ENCODE peak calls at places on chromosomes 5 and 9, in nine cellular contexts. S is hepatocyte, H is endodermal cell, X is mesenchymal stem cell, T is GM23248, B is left ventricle myocardium inferior, J is tibial artery, O is uterus, W is astrocyte. F is an unnamed sample.

GRCh38 chr9:69785757-69786156 is 25.9 kb upstream of the PTAR1 start:
- DNase-seq in W (peak), X (peak), B (no peak), S (peak), H (no peak), T (peak), J (no peak), O (no peak), F (no peak)

GRCh38 chr9:114718801-114719221 is 36.8 kb upstream of the TEX48 start:
- DNase-seq in T (no peak), S (peak), H (peak), O (no peak), J (no peak), W (peak), B (no peak), X (no peak), F (peak)

GRCh38 chr5:123916331-123917121 is 404.5 kb downstream of the CSNK1G3 start:
- DNase-seq in B (no peak), O (no peak), J (no peak), W (peak), S (peak), X (peak), T (peak), H (no peak), F (no peak)

GRCh38 chr5:61659221-61659696 is 327.2 kb downstream of the ZSWIM6 start:
- DNase-seq in O (no peak), J (no peak), B (peak), W (no peak), T (no peak), X (no peak), H (peak), S (peak), F (no peak)

GRCh38 chr5:10133830-10134229 is 115.9 kb downstream of the ATPSCKMT start:
- DNase-seq in B (no peak), H (peak), O (no peak), S (no peak), T (peak), W (no peak), J (no peak), X (peak), F (no peak)

GRCh38 chr5:38404667-38405276 is 146.4 kb downstream of the EGFLAM start:
- DNase-seq in S (peak), H (peak), B (no peak), X (no peak), W (no peak), J (no peak), O (no peak), T (no peak), F (no peak)

GRCh38 chr5:156865427-156865826 is 15.3 kb downstream of the PPP1R2B start:
- DNase-seq in S (no peak), X (no peak), W (no peak), J (no peak), H (no peak), B (no peak), O (no peak), T (no peak), F (no peak)

GRCh38 chr5:142098275-142098674 is 10.3 kb upstream of the NDFIP1 start:
- DNase-seq in J (no peak), T (no peak), H (no peak), B (no peak), O (no peak), S (no peak), X (no peak), W (no peak), F (no peak)

GRCh38 chr9:33161589-33162132 is 5.5 kb downstream of the B4GALT1 start:
- DNase-seq in J (no peak), S (peak), O (no peak), W (no peak), X (no peak), H (no peak), T (peak), B (no peak), F (no peak)

GRCh38 chr9:110752766-110753165 is 84.2 kb downstream of the MUSK start:
- DNase-seq in S (no peak), B (no peak), T (peak), W (peak), X (peak), J (no peak), H (no peak), O (no peak), F (no peak)

GRCh38 chr9:101705135-101705661 is 33.2 kb downstream of the GRIN3A start:
- DNase-seq in H (peak), W (no peak), X (no peak), O (no peak), B (peak), J (peak), T (peak), S (peak), F (no peak)

GRCh38 chr9:76215066-76215465 is 179.2 kb downstream of the RFK start:
- DNase-seq in J (no peak), T (peak), H (peak), O (no peak), B (no peak), W (peak), X (peak), S (peak), F (no peak)

GRCh38 chr5:32769711-32770110 is 58.6 kb downstream of the NPR3 start:
- DNase-seq in B (no peak), J (no peak), W (no peak), X (no peak), H (no peak), T (no peak), O (no peak), S (no peak), F (no peak)

GRCh38 chr5:179801304-179802206 is 5.1 kb downstream of the MGAT4B start:
- DNase-seq in X (peak), T (no peak), H (peak), J (peak), O (peak), S (peak), W (no peak), B (peak), F (peak)

GRCh38 chr5:148855249-148856008 is 29.0 kb downstream of the ADRB2 start:
- DNase-seq in B (no peak), W (no peak), T (no peak), S (no peak), X (no peak), O (no peak), H (no peak), J (no peak), F (no peak)

GRCh38 chr5:65100846-65101678 is 332.3 kb downstream of the CWC27 start:
- DNase-seq in B (peak), T (peak), S (peak), X (peak), O (peak), J (peak), H (peak), W (peak), F (no peak)

GRCh38 chr5:147782053-147783028 is at the start of gene JAKMIP2:
- DNase-seq in H (peak), S (peak), B (peak), W (peak), J (peak), X (peak), O (peak), T (peak), F (peak)

GRCh38 chr9:88378317-88378716 is 9.9 kb upstream of the SPIN1 start:
- DNase-seq in X (peak), S (peak), J (no peak), T (peak), O (no peak), H (peak), W (no peak), B (no peak), F (no peak)

GRCh38 chr5:78009937-78010527 is 233.9 kb upstream of the TBCA start:
- DNase-seq in J (no peak), O (no peak), T (peak), B (no peak), S (peak), H (no peak), W (peak), X (peak), F (no peak)

GRCh38 chr9:86795861-86796497 is 151.3 kb downstream of the GAS1 start:
- DNase-seq in J (peak), X (no peak), H (peak), T (peak), B (peak), S (peak), W (peak), O (peak), F (no peak)

GRCh38 chr9:103713631-103714030 is 380.5 kb upstream of the SMC2 start:
- DNase-seq in J (no peak), T (no peak), H (no peak), O (no peak), B (no peak), X (no peak), W (no peak), S (no peak), F (no peak)

GRCh38 chr5:102531506-102531905 is 32.7 kb upstream of the SLCO6A1 start:
- DNase-seq in H (no peak), W (no peak), J (no peak), T (no peak), X (peak), S (no peak), B (no peak), O (no peak), F (no peak)

GRCh38 chr9:27176971-27177370 is 67.9 kb downstream of the TEK start:
- DNase-seq in O (no peak), S (no peak), X (no peak), H (no peak), T (no peak), B (no peak), J (no peak), W (no peak), F (no peak)

GRCh38 chr9:78860806-78861475 is 564.0 kb downstream of the PSAT1 start:
- DNase-seq in J (no peak), O (no peak), W (peak), X (no peak), B (no peak), T (peak), S (no peak), H (no peak), F (no peak)

GRCh38 chr5:132850066-132850465 is 16.2 kb downstream of the GDF9 start:
- DNase-seq in O (no peak), W (peak), T (peak), X (peak), J (no peak), B (no peak), H (peak), S (no peak), F (no peak)

GRCh38 chr9:125841444-125841843 is 94.3 kb downstream of the PBX3 start:
- DNase-seq in O (no peak), B (no peak), T (no peak), H (no peak), X (no peak), W (no peak), J (no peak), S (no peak), F (no peak)

GRCh38 chr5:155418960-155419579 is 405.5 kb downstream of the KIF4B start:
- DNase-seq in B (no peak), J (no peak), W (no peak), S (no peak), O (no peak), H (no peak), X (no peak), T (no peak), F (no peak)

GRCh38 chr9:134785325-134786108 is 95.1 kb upstream of the FCN2 start:
- DNase-seq in T (peak), B (peak), J (no peak), O (no peak), S (no peak), W (peak), X (no peak), H (no peak), F (no peak)

GRCh38 chr5:122493776-122494518 is 181.9 kb downstream of the SNCAIP start:
- DNase-seq in O (no peak), T (no peak), B (no peak), J (no peak), W (no peak), X (no peak), S (no peak), H (no peak), F (no peak)

GRCh38 chr5:113382736-113383135 is 52.1 kb downstream of the TSSK1B start:
- DNase-seq in J (no peak), S (no peak), O (no peak), W (no peak), H (no peak), X (no peak), T (peak), B (no peak), F (no peak)

GRCh38 chr5:113390224-113390623 is 44.6 kb downstream of the TSSK1B start:
- DNase-seq in S (no peak), T (no peak), J (no peak), H (no peak), B (no peak), W (no peak), O (no peak), X (no peak), F (no peak)

GRCh38 chr5:113384787-113385186 is 50.0 kb downstream of the TSSK1B start:
- DNase-seq in J (no peak), X (no peak), O (no peak), W (no peak), B (no peak), S (no peak), T (no peak), H (no peak), F (no peak)

GRCh38 chr5:113389116-113389515 is 45.7 kb downstream of the TSSK1B start:
- DNase-seq in H (no peak), T (no peak), B (no peak), X (no peak), W (no peak), J (no peak), O (no peak), S (no peak), F (no peak)

GRCh38 chr5:113387844-113388243 is 46.9 kb downstream of the TSSK1B start:
- DNase-seq in J (no peak), S (no peak), W (no peak), X (no peak), H (no peak), B (no peak), O (no peak), T (no peak), F (no peak)
- H3K27ac ChIP-seq in J (no peak), S (no peak), W (no peak), X (no peak), H (no peak), B (no peak), O (no peak), T (no peak), F (no peak)

DNA sequence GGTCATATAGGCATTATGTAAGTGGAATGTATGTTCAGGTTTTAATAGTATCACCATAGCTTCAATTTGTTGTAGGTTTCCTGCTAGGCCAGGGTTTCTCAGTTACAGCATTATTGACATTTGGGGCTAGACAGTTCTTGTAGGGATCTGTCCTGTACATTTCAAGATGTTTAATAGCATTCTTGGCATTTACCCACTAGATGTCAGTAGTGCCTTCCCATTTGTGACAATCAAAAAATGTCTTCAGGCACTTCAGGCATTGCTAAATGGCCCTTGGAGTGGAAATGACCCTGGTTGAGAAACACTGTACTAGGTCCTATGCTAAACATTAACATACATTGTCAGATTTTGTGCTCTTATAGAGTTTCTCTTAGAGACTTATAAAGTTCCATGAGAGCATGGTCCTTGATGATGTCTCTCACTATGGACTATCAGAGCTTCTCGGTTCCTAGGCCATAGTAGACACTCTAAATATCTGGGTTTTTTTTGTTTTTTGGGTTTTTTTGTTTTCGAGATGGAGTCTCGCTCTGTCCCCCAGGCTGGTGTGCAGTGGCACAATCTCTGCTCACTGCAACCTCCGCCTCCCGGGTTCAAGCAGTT is 1.4 kb downstream of the KIF20A start:
- DNase-seq in T (peak), W (peak), S (peak), X (peak), H (no peak), J (no peak), B (no peak), O (no peak), F (no peak)
- H3K4me3 ChIP-seq in T (peak), W (peak), S (no peak), X (peak), H (peak), J (no peak), B (no peak), O (no peak), F (no peak)

DNA sequence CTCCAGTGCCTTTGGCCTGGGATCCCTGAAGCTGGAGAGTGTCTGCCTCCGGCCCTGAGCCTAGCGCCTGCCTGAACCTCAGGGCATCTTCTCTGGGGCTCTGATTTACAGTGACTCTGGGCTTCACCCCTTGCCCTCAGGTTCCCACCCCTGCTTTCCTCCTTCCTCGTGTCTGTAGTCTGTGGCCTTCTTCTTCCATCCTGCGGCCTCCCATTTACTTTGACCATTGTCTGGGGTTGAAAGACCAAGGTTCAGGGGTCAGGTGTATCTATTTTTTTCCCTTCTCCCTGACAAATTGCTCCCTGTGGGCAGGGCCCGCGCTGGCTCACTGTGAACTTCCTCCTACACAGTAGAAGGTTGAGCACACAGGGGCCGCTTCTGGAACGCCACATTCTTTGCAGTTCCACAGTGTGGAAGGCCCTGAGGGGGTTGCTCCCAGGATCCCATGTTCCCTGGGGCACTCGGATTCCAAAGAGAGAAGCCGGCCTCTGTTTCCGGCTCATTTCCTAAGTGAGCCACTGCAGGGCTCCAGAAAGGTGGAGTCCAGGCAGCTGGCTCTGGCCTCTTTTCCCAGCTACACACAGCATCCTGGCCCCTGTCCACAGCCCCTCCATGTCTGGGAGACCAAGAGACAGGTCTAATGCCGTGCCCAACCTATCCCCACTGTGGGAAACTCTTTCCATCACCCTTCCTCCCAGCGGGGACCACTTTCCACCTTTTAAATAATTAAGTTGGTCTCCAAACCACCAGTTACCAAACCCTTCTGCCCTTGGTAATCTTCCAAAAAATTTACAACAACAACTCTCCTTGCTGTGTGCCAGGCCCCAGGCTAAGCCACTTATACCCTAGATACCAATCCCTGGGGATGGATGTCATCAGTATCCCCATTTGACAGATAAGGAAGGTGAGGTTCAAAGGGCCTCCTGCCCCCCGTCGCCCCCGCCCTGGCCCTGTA is 140.3 kb upstream of the IER5L start:
- DNase-seq in O (peak), J (peak), B (no peak), H (peak), X (peak), T (peak), W (no peak), S (no peak), F (no peak)
- H3K27ac ChIP-seq in O (peak), J (peak), B (peak), H (no peak), X (peak), T (peak), W (no peak), S (peak), F (no peak)

GRCh38 chr5:59037041-59037440 is 454.2 kb downstream of the RAB3C start:
- DNase-seq in W (no peak), B (no peak), J (no peak), H (no peak), T (no peak), X (no peak), O (no peak), S (no peak), F (no peak)
- H3K4me3 ChIP-seq in W (no peak), B (peak), J (peak), H (no peak), T (peak), X (peak), O (no peak), S (no peak), F (peak)